ENCODE peak calls at places on chromosome 20, in five cellular contexts. R, N, L, D and Z are unnamed samples.

GRCh38 chr20:46575394-46575793 is 24.9 kb upstream of the OCSTAMP start:
- DNase-seq in R (no peak), N (no peak), D (no peak), L (no peak), Z (no peak)

GRCh38 chr20:63740501-63741353 is 1.2 kb downstream of the SLC2A4RG start:
- DNase-seq in L (peak; percentile 84), D (peak; percentile 95), R (peak; percentile 97), N (peak; percentile 84), Z (peak; percentile 93)

GRCh38 chr20:54123587-54124180 is 50.1 kb downstream of the CYP24A1 start:
- DNase-seq in L (peak; percentile 23), N (peak; percentile 99), D (no peak), R (no peak), Z (peak; percentile 79)

GRCh38 chr20:40960521-40960956 is 68.1 kb upstream of the TOP1 start:
- DNase-seq in D (no peak), N (peak; percentile 44), R (no peak), L (no peak), Z (no peak)

GRCh38 chr20:63591786-63592355 is 17.8 kb upstream of the HELZ2 start:
- DNase-seq in N (no peak), L (no peak), R (no peak), D (no peak), Z (no peak)

GRCh38 chr20:44219287-44219686 is 8.7 kb upstream of the OSER1 start:
- DNase-seq in R (no peak), N (no peak), D (no peak), L (peak; percentile 17), Z (no peak)

GRCh38 chr20:35939264-35939663 is 15.0 kb downstream of the SCAND1 start:
- DNase-seq in L (no peak), N (peak; percentile 1), R (no peak), D (no peak), Z (no peak)

GRCh38 chr20:36279776-36280175 is 26.4 kb upstream of the DLGAP4 start:
- DNase-seq in L (no peak), D (no peak), N (no peak), R (peak; percentile 9), Z (no peak)

GRCh38 chr20:348972-349841 is 2.3 kb downstream of the NRSN2 start:
- DNase-seq in R (no peak), L (no peak), N (no peak), D (no peak), Z (no peak)

GRCh38 chr20:11389188-11389587 is 528.5 kb upstream of the BTBD3 start:
- DNase-seq in N (peak; percentile 53), D (no peak), R (no peak), L (no peak), Z (no peak)

GRCh38 chr20:11387189-11387754 is 530.4 kb upstream of the BTBD3 start:
- DNase-seq in N (peak; percentile 97), L (no peak), R (no peak), D (no peak), Z (no peak)

GRCh38 chr20:11395581-11395980 is 522.1 kb upstream of the BTBD3 start:
- DNase-seq in R (no peak), N (peak; percentile 49), D (no peak), L (no peak), Z (no peak)

GRCh38 chr20:11394145-11394833 is 523.4 kb upstream of the BTBD3 start:
- DNase-seq in R (no peak), N (peak; percentile 98), D (no peak), L (no peak), Z (no peak)

DNA sequence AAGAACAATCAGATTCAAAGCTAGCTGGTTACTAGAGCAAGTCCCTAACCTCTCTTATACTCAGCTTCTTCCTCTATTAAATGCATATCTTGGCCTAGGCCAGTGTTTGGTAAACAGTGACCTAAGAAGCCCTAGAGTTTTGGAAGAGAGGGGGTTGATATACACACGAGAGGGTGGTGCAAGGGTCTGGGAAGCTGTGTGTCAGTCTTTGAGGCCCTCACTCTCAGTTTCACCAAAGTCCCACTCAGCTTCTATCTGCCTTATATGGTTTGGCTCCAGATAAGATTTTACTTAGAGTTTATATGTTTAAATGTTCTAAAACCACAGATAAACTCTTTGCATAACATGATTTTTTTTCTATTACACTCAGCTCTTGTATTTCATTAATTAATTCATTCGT is 526.1 kb upstream of the BTBD3 start:
- DNase-seq in R (no peak), L (no peak), N (no peak), D (no peak), Z (no peak)
- H3K27ac ChIP-seq in R (no peak overlapping the region), L (no peak overlapping the region), N (no peak overlapping the region), D (no peak overlapping the region), Z (no peak overlapping the region)

GRCh38 chr20:25084616-25085187 is 2.8 kb upstream of the VSX1 start:
- DNase-seq in L (no peak), D (no peak), R (peak; percentile 51), N (no peak), Z (no peak)

GRCh38 chr20:25083141-25083772 is 1.3 kb upstream of the VSX1 start:
- DNase-seq in R (peak; percentile 27), D (peak; percentile 45), N (no peak), L (no peak), Z (no peak)

GRCh38 chr20:25085756-25086495 is 4.0 kb upstream of the VSX1 start:
- DNase-seq in N (no peak), R (no peak), D (no peak), L (no peak), Z (no peak)

GRCh38 chr20:25082498-25082873 is 545 bp upstream of the VSX1 start:
- DNase-seq in N (no peak), R (peak; percentile 52), D (peak; percentile 51), L (no peak), Z (no peak)

GRCh38 chr20:25083773-25084615 is 2.1 kb upstream of the VSX1 start:
- DNase-seq in L (no peak), D (no peak), R (peak; percentile 60), N (no peak), Z (peak; percentile 39)
- TF ChIP-seq CTCF in L (no peak), D (no peak), R (no peak), N (peak; percentile 10), Z (no peak)

GRCh38 chr20:50272413-50273120 is 81.9 kb downstream of the CEBPB start:
- DNase-seq in R (peak; percentile 6), L (no peak), N (no peak), D (no peak), Z (no peak)
- H3K27ac ChIP-seq in R (peak overlapping the region; percentile 68), L (no peak overlapping the region), N (no peak overlapping the region), D (no peak overlapping the region), Z (no peak overlapping the region)

GRCh38 chr20:56974499-56975250 is 291.8 kb downstream of the BMP7 start:
- DNase-seq in D (no peak), N (peak; percentile 42), R (no peak), L (peak; percentile 72), Z (peak; percentile 59)
- TF ChIP-seq CTCF in D (peak; percentile 64), N (peak; percentile 63), R (no peak), L (peak; percentile 77), Z (peak; percentile 51)

GRCh38 chr20:34010405-34010895 is 16.7 kb downstream of the RALY start:
- DNase-seq in L (no peak), D (no peak), N (no peak), R (no peak), Z (no peak)

GRCh38 chr20:34008477-34008876 is 14.8 kb downstream of the RALY start:
- DNase-seq in R (no peak), L (no peak), D (no peak), N (no peak), Z (no peak)

GRCh38 chr20:34004227-34004626 is 10.5 kb downstream of the RALY start:
- DNase-seq in L (no peak), R (no peak), N (no peak), D (no peak), Z (no peak)

GRCh38 chr20:34001378-34001777 is 7.7 kb downstream of the RALY start:
- DNase-seq in R (no peak), N (peak; percentile 44), D (no peak), L (no peak), Z (no peak)

GRCh38 chr20:34004790-34005457 is 11.2 kb downstream of the RALY start:
- DNase-seq in R (no peak), N (no peak), D (no peak), L (no peak), Z (no peak)
- H3K27ac ChIP-seq in R (no peak overlapping the region), N (no peak overlapping the region), D (no peak overlapping the region), L (no peak overlapping the region), Z (no peak overlapping the region)